ENCODE peak calls at places on chromosomes 1 and 21, in nine cellular contexts. One of them, this sample, is unnamed.
A peak's percentile ranks its signal among the peaks of the same experiment; 100 is the strongest.

GRCh38 chr1:219837274-219837993 is 90.9 kb downstream of the SLC30A10 start:
- DNase-seq in NB4: peak; percentile 61
- DNase-seq in mesenteric fat pad: no peak
- DNase-seq in colonic mucosa: peak; percentile 46
- DNase-seq in KBM-7: peak; percentile 65
- DNase-seq in bronchial epithelial cell: peak; percentile 51
- DNase-seq in SHP77: peak; percentile 64
- DNase-seq in Caki2: peak; percentile 31
- DNase-seq in nephron progenitor cell: peak; percentile 24
- DNase-seq in this sample: peak; percentile 46

GRCh38 chr1:228001738-228002535 is 4.9 kb upstream of the WNT3A start:
- DNase-seq in NB4: no peak
- DNase-seq in mesenteric fat pad: peak; percentile 80
- DNase-seq in colonic mucosa: no peak
- DNase-seq in KBM-7: no peak
- DNase-seq in bronchial epithelial cell: no peak
- DNase-seq in SHP77: no peak
- DNase-seq in Caki2: no peak
- DNase-seq in nephron progenitor cell: no peak
- DNase-seq in this sample: no peak

GRCh38 chr1:22048351-22049192 is 3.9 kb upstream of the CDC42 start:
- DNase-seq in NB4: peak; percentile 16
- DNase-seq in mesenteric fat pad: peak; percentile 62
- DNase-seq in colonic mucosa: no peak
- DNase-seq in KBM-7: no peak
- DNase-seq in bronchial epithelial cell: peak; percentile 83
- DNase-seq in SHP77: no peak
- DNase-seq in Caki2: peak; percentile 36
- DNase-seq in nephron progenitor cell: no peak
- DNase-seq in this sample: no peak

GRCh38 chr1:243946946-243947345 is 96.9 kb upstream of the AKT3 start:
- DNase-seq in NB4: peak; percentile 47
- DNase-seq in mesenteric fat pad: no peak
- DNase-seq in colonic mucosa: no peak
- DNase-seq in KBM-7: no peak
- DNase-seq in bronchial epithelial cell: no peak
- DNase-seq in SHP77: peak; percentile 71
- DNase-seq in Caki2: no peak
- DNase-seq in nephron progenitor cell: no peak
- DNase-seq in this sample: no peak

GRCh38 chr21:26954591-26955214 is 12.2 kb downstream of the ADAMTS5 start:
- DNase-seq in NB4: no peak
- DNase-seq in mesenteric fat pad: no peak
- DNase-seq in colonic mucosa: no peak
- DNase-seq in KBM-7: no peak
- DNase-seq in bronchial epithelial cell: no peak
- DNase-seq in SHP77: peak; percentile 11
- DNase-seq in Caki2: no peak
- DNase-seq in nephron progenitor cell: no peak
- DNase-seq in this sample: no peak

GRCh38 chr1:72845342-72845741 is 563.0 kb upstream of the NEGR1 start:
- DNase-seq in NB4: peak; percentile 18
- DNase-seq in mesenteric fat pad: no peak
- DNase-seq in colonic mucosa: no peak
- DNase-seq in KBM-7: peak; percentile 20
- DNase-seq in bronchial epithelial cell: no peak
- DNase-seq in SHP77: peak; percentile 1
- DNase-seq in Caki2: no peak
- DNase-seq in nephron progenitor cell: no peak
- DNase-seq in this sample: peak; percentile 1

GRCh38 chr1:41695118-41695517 is 210.6 kb upstream of the EDN2 start:
- DNase-seq in NB4: peak; percentile 26
- DNase-seq in mesenteric fat pad: no peak
- DNase-seq in colonic mucosa: peak; percentile 28
- DNase-seq in KBM-7: peak; percentile 60
- DNase-seq in bronchial epithelial cell: peak; percentile 30
- DNase-seq in SHP77: no peak
- DNase-seq in Caki2: no peak
- DNase-seq in nephron progenitor cell: no peak
- DNase-seq in this sample: no peak

GRCh38 chr1:31769720-31770390 is 5.7 kb upstream of the ADGRB2 start:
- DNase-seq in NB4: no peak
- DNase-seq in mesenteric fat pad: no peak
- DNase-seq in colonic mucosa: no peak
- DNase-seq in KBM-7: no peak
- DNase-seq in bronchial epithelial cell: no peak
- DNase-seq in SHP77: no peak
- DNase-seq in Caki2: peak; percentile 61
- DNase-seq in nephron progenitor cell: no peak
- DNase-seq in this sample: no peak

GRCh38 chr1:176639136-176639535 is 176.2 kb downstream of the PAPPA2 start:
- DNase-seq in NB4: no peak
- DNase-seq in mesenteric fat pad: no peak
- DNase-seq in colonic mucosa: no peak
- DNase-seq in KBM-7: no peak
- DNase-seq in bronchial epithelial cell: no peak
- DNase-seq in SHP77: no peak
- DNase-seq in Caki2: no peak
- DNase-seq in nephron progenitor cell: no peak
- DNase-seq in this sample: no peak

GRCh38 chr1:155961937-155962336 is 16.4 kb downstream of the ARHGEF2 start:
- DNase-seq in NB4: peak; percentile 49
- DNase-seq in mesenteric fat pad: no peak
- DNase-seq in colonic mucosa: no peak
- DNase-seq in KBM-7: no peak
- DNase-seq in bronchial epithelial cell: peak; percentile 100
- DNase-seq in SHP77: no peak
- DNase-seq in Caki2: peak; percentile 98
- DNase-seq in nephron progenitor cell: no peak
- DNase-seq in this sample: peak; percentile 96

GRCh38 chr1:160907976-160908375 is 23.0 kb upstream of the ITLN1 start:
- DNase-seq in NB4: no peak
- DNase-seq in mesenteric fat pad: no peak
- DNase-seq in colonic mucosa: no peak
- DNase-seq in KBM-7: no peak
- DNase-seq in bronchial epithelial cell: no peak
- DNase-seq in SHP77: no peak
- DNase-seq in Caki2: no peak
- DNase-seq in nephron progenitor cell: no peak
- DNase-seq in this sample: peak; percentile 28

GRCh38 chr1:108209456-108210108 is 9.4 kb upstream of the SLC25A24 start:
- DNase-seq in NB4: no peak
- DNase-seq in mesenteric fat pad: no peak
- DNase-seq in colonic mucosa: no peak
- DNase-seq in KBM-7: no peak
- DNase-seq in bronchial epithelial cell: no peak
- DNase-seq in SHP77: no peak
- DNase-seq in Caki2: no peak
- DNase-seq in nephron progenitor cell: no peak
- DNase-seq in this sample: no peak

GRCh38 chr1:67988066-67988465 is 62.4 kb downstream of the DIRAS3 start:
- DNase-seq in NB4: no peak
- DNase-seq in mesenteric fat pad: no peak
- DNase-seq in colonic mucosa: no peak
- DNase-seq in KBM-7: no peak
- DNase-seq in bronchial epithelial cell: no peak
- DNase-seq in SHP77: no peak
- DNase-seq in Caki2: no peak
- DNase-seq in nephron progenitor cell: no peak
- DNase-seq in this sample: no peak

GRCh38 chr1:232211149-232211548 is 418.8 kb downstream of the SIPA1L2 start:
- DNase-seq in NB4: peak; percentile 37
- DNase-seq in mesenteric fat pad: no peak
- DNase-seq in colonic mucosa: no peak
- DNase-seq in KBM-7: no peak
- DNase-seq in bronchial epithelial cell: no peak
- DNase-seq in SHP77: no peak
- DNase-seq in Caki2: no peak
- DNase-seq in nephron progenitor cell: peak; percentile 8
- DNase-seq in this sample: no peak

GRCh38 chr1:1835546-1835945 is 55.3 kb downstream of the GNB1 start:
- DNase-seq in NB4: no peak
- DNase-seq in mesenteric fat pad: no peak
- DNase-seq in colonic mucosa: no peak
- DNase-seq in KBM-7: no peak
- DNase-seq in bronchial epithelial cell: peak; percentile 93
- DNase-seq in SHP77: no peak
- DNase-seq in Caki2: no peak
- DNase-seq in nephron progenitor cell: no peak
- DNase-seq in this sample: no peak

GRCh38 chr1:17120962-17121837 is 1.9 kb upstream of the PADI2 start:
- DNase-seq in NB4: peak; percentile 92
- DNase-seq in mesenteric fat pad: no peak
- DNase-seq in colonic mucosa: no peak
- DNase-seq in KBM-7: no peak
- DNase-seq in bronchial epithelial cell: no peak
- DNase-seq in SHP77: no peak
- DNase-seq in Caki2: no peak
- DNase-seq in nephron progenitor cell: no peak
- DNase-seq in this sample: peak; percentile 37

GRCh38 chr1:204974326-204974725 is 68.7 kb upstream of the CNTN2 start:
- DNase-seq in NB4: no peak
- DNase-seq in mesenteric fat pad: no peak
- DNase-seq in colonic mucosa: no peak
- DNase-seq in KBM-7: no peak
- DNase-seq in bronchial epithelial cell: no peak
- DNase-seq in SHP77: no peak
- DNase-seq in Caki2: no peak
- DNase-seq in nephron progenitor cell: no peak
- DNase-seq in this sample: no peak

GRCh38 chr1:226518375-226518774 is 30.2 kb upstream of the STUM start:
- DNase-seq in NB4: no peak
- DNase-seq in mesenteric fat pad: no peak
- DNase-seq in colonic mucosa: no peak
- DNase-seq in KBM-7: no peak
- DNase-seq in bronchial epithelial cell: no peak
- DNase-seq in SHP77: no peak
- DNase-seq in Caki2: no peak
- DNase-seq in nephron progenitor cell: no peak
- DNase-seq in this sample: no peak

GRCh38 chr1:151005729-151006330 is 872 bp downstream of the MINDY1 start:
- DNase-seq in NB4: no peak
- DNase-seq in mesenteric fat pad: no peak
- DNase-seq in colonic mucosa: no peak
- DNase-seq in KBM-7: no peak
- DNase-seq in bronchial epithelial cell: no peak
- DNase-seq in SHP77: peak; percentile 39
- DNase-seq in Caki2: no peak
- DNase-seq in nephron progenitor cell: no peak
- DNase-seq in this sample: no peak

GRCh38 chr1:156128749-156129682 is 14.5 kb downstream of the LMNA start:
- DNase-seq in NB4: peak; percentile 76
- DNase-seq in mesenteric fat pad: no peak
- DNase-seq in colonic mucosa: no peak
- DNase-seq in KBM-7: no peak
- DNase-seq in bronchial epithelial cell: no peak
- DNase-seq in SHP77: no peak
- DNase-seq in Caki2: peak; percentile 9
- DNase-seq in nephron progenitor cell: no peak
- DNase-seq in this sample: no peak

GRCh38 chr1:9822897-9823692 is 670 bp downstream of the CLSTN1 start:
- DNase-seq in NB4: peak; percentile 70
- DNase-seq in mesenteric fat pad: peak; percentile 88
- DNase-seq in colonic mucosa: peak; percentile 49
- DNase-seq in KBM-7: peak; percentile 37
- DNase-seq in bronchial epithelial cell: no peak
- DNase-seq in SHP77: no peak
- DNase-seq in Caki2: peak; percentile 26
- DNase-seq in nephron progenitor cell: peak; percentile 45
- DNase-seq in this sample: no peak

GRCh38 chr1:86778510-86779218 is 74.3 kb downstream of the SH3GLB1 start:
- DNase-seq in NB4: peak; percentile 21
- DNase-seq in mesenteric fat pad: no peak
- DNase-seq in colonic mucosa: no peak
- DNase-seq in KBM-7: no peak
- DNase-seq in bronchial epithelial cell: peak; percentile 70
- DNase-seq in SHP77: no peak
- DNase-seq in Caki2: no peak
- DNase-seq in nephron progenitor cell: no peak
- DNase-seq in this sample: no peak

GRCh38 chr1:94873520-94874351 is 53.2 kb downstream of the CNN3 start:
- DNase-seq in NB4: no peak
- DNase-seq in mesenteric fat pad: no peak
- DNase-seq in colonic mucosa: no peak
- DNase-seq in KBM-7: no peak
- DNase-seq in bronchial epithelial cell: peak; percentile 20
- DNase-seq in SHP77: peak; percentile 56
- DNase-seq in Caki2: no peak
- DNase-seq in nephron progenitor cell: no peak
- DNase-seq in this sample: no peak

GRCh38 chr1:96259399-96259798 is 462.2 kb upstream of the PTBP2 start:
- DNase-seq in NB4: no peak
- DNase-seq in mesenteric fat pad: no peak
- DNase-seq in colonic mucosa: no peak
- DNase-seq in KBM-7: no peak
- DNase-seq in bronchial epithelial cell: no peak
- DNase-seq in SHP77: no peak
- DNase-seq in Caki2: no peak
- DNase-seq in nephron progenitor cell: no peak
- DNase-seq in this sample: no peak

GRCh38 chr1:59738591-59739015 is 76.1 kb upstream of the HOOK1 start:
- DNase-seq in NB4: no peak
- DNase-seq in mesenteric fat pad: no peak
- DNase-seq in colonic mucosa: no peak
- DNase-seq in KBM-7: no peak
- DNase-seq in bronchial epithelial cell: no peak
- DNase-seq in SHP77: no peak
- DNase-seq in Caki2: peak; percentile 15
- DNase-seq in nephron progenitor cell: no peak
- DNase-seq in this sample: peak; percentile 49

GRCh38 chr1:240562111-240562590 is 49.8 kb downstream of the GREM2 start:
- DNase-seq in NB4: peak; percentile 2
- DNase-seq in mesenteric fat pad: no peak
- DNase-seq in colonic mucosa: no peak
- DNase-seq in KBM-7: no peak
- DNase-seq in bronchial epithelial cell: no peak
- DNase-seq in SHP77: no peak
- DNase-seq in Caki2: no peak
- DNase-seq in nephron progenitor cell: no peak
- DNase-seq in this sample: no peak

GRCh38 chr1:69739181-69739580 is 171.5 kb downstream of the LRRC7 start:
- DNase-seq in NB4: no peak
- DNase-seq in mesenteric fat pad: no peak
- DNase-seq in colonic mucosa: no peak
- DNase-seq in KBM-7: no peak
- DNase-seq in bronchial epithelial cell: no peak
- DNase-seq in SHP77: no peak
- DNase-seq in Caki2: no peak
- DNase-seq in nephron progenitor cell: no peak
- DNase-seq in this sample: no peak

GRCh38 chr1:2975466-2976179 is 45.6 kb upstream of the ACTRT2 start:
- DNase-seq in NB4: no peak
- DNase-seq in mesenteric fat pad: peak; percentile 89
- DNase-seq in colonic mucosa: no peak
- DNase-seq in KBM-7: no peak
- DNase-seq in bronchial epithelial cell: no peak
- DNase-seq in SHP77: no peak
- DNase-seq in Caki2: no peak
- DNase-seq in nephron progenitor cell: no peak
- DNase-seq in this sample: no peak

This sample was measured in brain microvascular endothelial cell.